ENCODE peak calls at places on chromosomes 7 and 10, in ten cellular contexts. Y is left ventricle myocardium inferior, H is HEK293T, K is HT-29, V is activated T-cell treated with anti-CD3 and anti-CD28 coated beads for 4 hours, D is ACHN, U is tibial nerve, X is left cardiac atrium, S is occipital lobe, P is WTC11. N is an unnamed sample.

GRCh38 chr7:44654255-44654791 is 47.9 kb downstream of the OGDH start:
- DNase-seq in Y (peak; percentile 55), H (no peak), K (no peak), V (no peak), D (no peak), U (no peak), X (peak; percentile 56), S (no peak), P (no peak), N (no peak)

GRCh38 chr10:7054915-7055314 is 355.9 kb downstream of the SFMBT2 start:
- DNase-seq in Y (no peak), H (peak; percentile 63), K (peak; percentile 33), V (no peak), D (peak; percentile 2), U (no peak), X (no peak), S (no peak), P (peak; percentile 26), N (no peak)

GRCh38 chr10:114616103-114616502 is 42.0 kb downstream of the ABLIM1 start:
- DNase-seq in Y (no peak), H (no peak), K (no peak), V (no peak), D (no peak), U (no peak), X (no peak), S (no peak), P (no peak), N (no peak)

GRCh38 chr7:93327006-93327633 is 95.0 kb downstream of the VPS50 start:
- DNase-seq in Y (no peak), H (no peak), K (no peak), V (no peak), D (peak; percentile 30), U (no peak), X (no peak), S (no peak), P (no peak), N (no peak)

GRCh38 chr7:1033546-1034145 is 10.7 kb upstream of the GPR146 start:
- DNase-seq in Y (no peak), H (no peak), K (no peak), V (no peak), D (no peak), U (no peak), X (no peak), S (no peak), P (no peak), N (no peak)

GRCh38 chr10:114877301-114877644 is 55.7 kb downstream of the FHIP2A start:
- DNase-seq in Y (no peak), H (no peak), K (no peak), V (no peak), D (no peak), U (no peak), X (no peak), S (no peak), P (no peak), N (no peak)

GRCh38 chr10:79487296-79488194 is 24.8 kb upstream of the EIF5AL1 start:
- DNase-seq in Y (peak; percentile 43), H (peak; percentile 87), K (peak; percentile 77), V (no peak), D (peak; percentile 84), U (peak; percentile 30), X (peak; percentile 74), S (no peak), P (peak; percentile 86), N (no peak)

GRCh38 chr10:70918851-70919530 is 30.6 kb upstream of the PCBD1 start:
- DNase-seq in Y (peak; percentile 14), H (no peak), K (no peak), V (no peak), D (no peak), U (no peak), X (no peak), S (peak; percentile 18), P (no peak), N (no peak)

GRCh38 chr10:48634198-48634983 is 29.5 kb upstream of the ARHGAP22 start:
- DNase-seq in Y (peak; percentile 46), H (no peak), K (no peak), V (no peak), D (no peak), U (no peak), X (peak; percentile 64), S (peak; percentile 22), P (no peak), N (peak; percentile 70)

GRCh38 chr7:68511281-68511680 is 1087.0 kb upstream of the AUTS2 start:
- DNase-seq in Y (no peak), H (no peak), K (no peak), V (no peak), D (no peak), U (no peak), X (no peak), S (no peak), P (peak; percentile 10), N (peak; percentile 3)

GRCh38 chr7:15317215-15317614 is 244.6 kb downstream of the AGMO start:
- DNase-seq in Y (no peak), H (no peak), K (no peak), V (no peak), D (no peak), U (no peak), X (no peak), S (no peak), P (no peak), N (no peak)

GRCh38 chr7:36014961-36015360 is 138.1 kb upstream of the EEPD1 start:
- DNase-seq in Y (no peak), H (no peak), K (no peak), V (no peak), D (no peak), U (no peak), X (no peak), S (no peak), P (no peak), N (no peak)

GRCh38 chr7:99210265-99210970 is 2.5 kb upstream of the KPNA7 start:
- DNase-seq in Y (no peak), H (no peak), K (peak; percentile 93), V (no peak), D (no peak), U (no peak), X (no peak), S (no peak), P (no peak), N (no peak)

GRCh38 chr10:46248651-46249131 is 38.1 kb upstream of the ANTXRL start:
- DNase-seq in Y (no peak), H (no peak), K (no peak), V (no peak), D (no peak), U (no peak), X (no peak), S (no peak), P (no peak), N (no peak)

GRCh38 chr7:107994366-107994765 is 8.6 kb downstream of the LAMB1 start:
- DNase-seq in Y (no peak), H (no peak), K (no peak), V (no peak), D (no peak), U (no peak), X (no peak), S (no peak), P (no peak), N (no peak)

GRCh38 chr7:29315302-29316270 is 121.0 kb downstream of the CHN2 start:
- DNase-seq in Y (no peak), H (no peak), K (no peak), V (no peak), D (no peak), U (no peak), X (no peak), S (no peak), P (no peak), N (no peak)

GRCh38 chr7:99822731-99823718 is 4.8 kb upstream of the CYP3A43 start:
- DNase-seq in Y (no peak), H (no peak), K (no peak), V (no peak), D (no peak), U (no peak), X (no peak), S (no peak), P (no peak), N (no peak)

GRCh38 chr10:84241185-84241790 is at the start of gene LRIT1:
- DNase-seq in Y (no peak), H (no peak), K (no peak), V (no peak), D (no peak), U (no peak), X (no peak), S (no peak), P (no peak), N (no peak)

GRCh38 chr10:11573497-11573896 is 38.0 kb downstream of the USP6NL start:
- DNase-seq in Y (no peak), H (no peak), K (no peak), V (no peak), D (peak; percentile 19), U (no peak), X (no peak), S (peak; percentile 13), P (no peak), N (peak; percentile 24)

GRCh38 chr7:150466477-150466876 is 16.0 kb downstream of the GIMAP8 start:
- DNase-seq in Y (no peak), H (no peak), K (no peak), V (no peak), D (no peak), U (no peak), X (no peak), S (no peak), P (no peak), N (no peak)

GRCh38 chr7:41247128-41247865 is 455.6 kb downstream of the INHBA start:
- DNase-seq in Y (no peak), H (no peak), K (peak; percentile 78), V (no peak), D (no peak), U (no peak), X (no peak), S (no peak), P (no peak), N (peak; percentile 3)

GRCh38 chr7:4715385-4715770 is 33.3 kb downstream of the FOXK1 start:
- DNase-seq in Y (peak; percentile 64), H (no peak), K (no peak), V (no peak), D (no peak), U (no peak), X (peak; percentile 70), S (peak; percentile 24), P (no peak), N (peak; percentile 69)

GRCh38 chr7:31488562-31489203 is 25.2 kb upstream of the ITPRID1 start:
- DNase-seq in Y (peak; percentile 18), H (peak; percentile 80), K (peak; percentile 74), V (no peak), D (peak; percentile 92), U (no peak), X (peak; percentile 26), S (no peak), P (peak; percentile 85), N (peak; percentile 46)

GRCh38 chr10:24012249-24012803 is 196.6 kb upstream of the KIAA1217 start:
- DNase-seq in Y (no peak), H (no peak), K (no peak), V (no peak), D (no peak), U (no peak), X (no peak), S (no peak), P (no peak), N (no peak)

GRCh38 chr10:29200280-29200679 is 88.6 kb upstream of the LYZL1 start:
- DNase-seq in Y (no peak), H (no peak), K (no peak), V (no peak), D (no peak), U (no peak), X (no peak), S (no peak), P (no peak), N (no peak)

GRCh38 chr7:67843001-67843400 is 846.4 kb downstream of the TYW1 start:
- DNase-seq in Y (no peak), H (no peak), K (no peak), V (no peak), D (no peak), U (no peak), X (no peak), S (no peak), P (no peak), N (no peak)

GRCh38 chr7:121023189-121023588 is 34.7 kb downstream of the CPED1 start:
- DNase-seq in Y (no peak), H (no peak), K (no peak), V (no peak), D (no peak), U (no peak), X (no peak), S (no peak), P (no peak), N (no peak)

GRCh38 chr10:6299234-6299633 is 96.5 kb downstream of the PFKFB3 start:
- DNase-seq in Y (no peak), H (no peak), K (peak; percentile 66), V (no peak), D (peak; percentile 69), U (no peak), X (no peak), S (no peak), P (no peak), N (no peak)

N was measured in globus pallidus.